ENCODE peak calls at places on chromosomes 16 and 17, in four cellular contexts. B, Z, J and E are unnamed samples.

GRCh38 chr17:4453821-4454591 is 20.3 kb downstream of the SPNS3 start:
- DNase-seq in Z (no peak), B (no peak), J (peak; percentile 57), E (no peak)

GRCh38 chr17:59357219-59357699 is 25.8 kb downstream of the YPEL2 start:
- DNase-seq in J (no peak), Z (no peak), B (no peak), E (no peak)

GRCh38 chr16:70747703-70748631 is 53.0 kb downstream of the VAC14 start:
- DNase-seq in J (no peak), Z (no peak), B (no peak), E (peak; percentile 73)

GRCh38 chr17:81287741-81288430 is 7.2 kb downstream of the SLC38A10 start:
- DNase-seq in J (no peak), Z (no peak), B (no peak), E (no peak)

GRCh38 chr17:8417806-8418205 is 17.9 kb upstream of the NDEL1 start:
- DNase-seq in B (no peak), Z (no peak), J (no peak), E (no peak)

GRCh38 chr17:16406742-16407674 is 8.4 kb upstream of the TRPV2 start:
- DNase-seq in J (no peak), B (no peak), Z (peak; percentile 68), E (no peak)

GRCh38 chr17:38815576-38816193 is 9.4 kb downstream of the CWC25 start:
- DNase-seq in B (no peak), Z (no peak), J (no peak), E (no peak)

GRCh38 chr16:70380205-70380918 is 33.7 kb downstream of the DDX19A start:
- DNase-seq in B (peak; percentile 57), Z (peak; percentile 47), J (peak; percentile 50), E (peak; percentile 39)

GRCh38 chr16:85555549-85556455 is 57.3 kb upstream of the GSE1 start:
- DNase-seq in B (peak; percentile 55), Z (peak; percentile 49), J (peak; percentile 78), E (no peak)

GRCh38 chr16:22098538-22099255 is 6.4 kb downstream of the VWA3A start:
- DNase-seq in J (peak; percentile 5), B (no peak), Z (no peak), E (peak; percentile 12)

GRCh38 chr17:82244413-82245140 is 15.7 kb downstream of the SLC16A3 start:
- DNase-seq in Z (no peak), J (peak; percentile 64), B (no peak), E (no peak)

GRCh38 chr17:43384476-43384862 is 14.3 kb upstream of the ARL4D start:
- DNase-seq in J (peak; percentile 61), Z (no peak), B (no peak), E (no peak)

GRCh38 chr17:79401704-79402075 is 209.2 kb downstream of the RBFOX3 start:
- DNase-seq in Z (no peak), B (no peak), J (no peak), E (no peak)
- H3K4me3 ChIP-seq in Z (no peak overlapping the region), B (no peak overlapping the region), J (no peak overlapping the region), E (no peak overlapping the region)

GRCh38 chr17:79809530-79810137 is 12.8 kb upstream of the CBX8 start:
- DNase-seq in B (peak; percentile 73), Z (no peak), J (no peak), E (no peak)

GRCh38 chr17:79810138-79811027 is 13.5 kb upstream of the CBX8 start:
- DNase-seq in B (peak; percentile 84), Z (peak; percentile 73), J (peak; percentile 85), E (no peak)

GRCh38 chr17:79806863-79807720 is 10.2 kb upstream of the CBX8 start:
- DNase-seq in J (no peak), B (no peak), Z (no peak), E (no peak)

GRCh38 chr17:79811036-79811887 is 14.4 kb upstream of the CBX8 start:
- DNase-seq in J (no peak), B (no peak), Z (no peak), E (no peak)

GRCh38 chr17:79808763-79809529 is 12.1 kb upstream of the CBX8 start:
- DNase-seq in Z (no peak), J (peak; percentile 62), B (peak; percentile 66), E (no peak)
- TF ChIP-seq CTCF in Z (peak; percentile 9), J (peak; percentile 42), B (peak; percentile 11), E (peak; percentile 49)

DNA sequence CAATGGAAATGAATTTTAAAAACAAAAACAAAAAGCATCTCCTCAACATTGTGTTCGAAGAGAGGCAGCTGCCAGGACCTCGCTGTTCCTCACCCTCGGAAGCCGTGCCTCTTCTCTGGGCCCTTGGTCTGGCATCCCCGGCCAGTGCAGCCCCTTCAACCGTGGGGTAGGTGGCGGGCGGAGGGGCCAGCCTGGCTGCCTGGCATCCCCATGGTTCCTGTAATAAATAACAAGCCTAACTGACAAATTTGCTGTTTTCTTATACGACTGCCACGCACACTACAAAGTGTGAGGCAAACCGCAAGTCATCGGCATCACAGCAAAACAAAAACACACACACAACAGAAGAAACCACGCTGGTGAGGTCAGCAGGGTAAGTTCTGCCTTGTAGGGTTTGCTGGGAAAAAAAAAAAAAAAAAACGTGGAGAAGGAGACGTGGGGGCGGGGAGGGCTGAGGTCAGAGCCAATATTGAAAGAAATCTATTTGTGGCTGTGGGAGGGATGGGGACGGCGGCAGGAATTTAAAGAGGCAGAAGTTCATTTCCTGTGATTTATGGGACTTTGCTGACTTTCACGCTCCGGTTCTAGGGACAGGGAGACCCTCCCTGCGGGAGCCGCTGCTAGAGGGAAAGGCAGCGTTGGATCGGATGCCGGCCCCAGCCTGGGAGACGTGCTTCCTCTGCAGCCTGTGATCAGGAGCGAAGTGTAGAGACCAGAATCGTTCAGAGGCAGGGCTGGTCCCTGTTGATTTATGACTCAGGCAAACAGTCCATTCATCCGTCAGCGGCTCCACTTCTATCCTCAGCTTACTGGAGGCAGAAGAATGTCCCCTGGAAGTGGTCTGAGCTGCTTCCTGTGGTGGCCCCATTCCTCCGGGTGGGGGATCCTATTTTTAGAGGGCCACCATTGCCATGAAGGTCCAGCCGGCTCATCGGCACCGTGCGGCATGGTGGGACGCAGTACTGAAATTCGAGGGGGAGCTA is 162.8 kb downstream of the FOXL1 start:
- DNase-seq in J (peak; percentile 9), B (no peak), Z (peak; percentile 54), E (peak; percentile 73)
- H3K4me3 ChIP-seq in J (no peak overlapping the region), B (peak overlapping the region; percentile 15), Z (peak overlapping the region; percentile 49), E (peak overlapping the region; percentile 46)

DNA sequence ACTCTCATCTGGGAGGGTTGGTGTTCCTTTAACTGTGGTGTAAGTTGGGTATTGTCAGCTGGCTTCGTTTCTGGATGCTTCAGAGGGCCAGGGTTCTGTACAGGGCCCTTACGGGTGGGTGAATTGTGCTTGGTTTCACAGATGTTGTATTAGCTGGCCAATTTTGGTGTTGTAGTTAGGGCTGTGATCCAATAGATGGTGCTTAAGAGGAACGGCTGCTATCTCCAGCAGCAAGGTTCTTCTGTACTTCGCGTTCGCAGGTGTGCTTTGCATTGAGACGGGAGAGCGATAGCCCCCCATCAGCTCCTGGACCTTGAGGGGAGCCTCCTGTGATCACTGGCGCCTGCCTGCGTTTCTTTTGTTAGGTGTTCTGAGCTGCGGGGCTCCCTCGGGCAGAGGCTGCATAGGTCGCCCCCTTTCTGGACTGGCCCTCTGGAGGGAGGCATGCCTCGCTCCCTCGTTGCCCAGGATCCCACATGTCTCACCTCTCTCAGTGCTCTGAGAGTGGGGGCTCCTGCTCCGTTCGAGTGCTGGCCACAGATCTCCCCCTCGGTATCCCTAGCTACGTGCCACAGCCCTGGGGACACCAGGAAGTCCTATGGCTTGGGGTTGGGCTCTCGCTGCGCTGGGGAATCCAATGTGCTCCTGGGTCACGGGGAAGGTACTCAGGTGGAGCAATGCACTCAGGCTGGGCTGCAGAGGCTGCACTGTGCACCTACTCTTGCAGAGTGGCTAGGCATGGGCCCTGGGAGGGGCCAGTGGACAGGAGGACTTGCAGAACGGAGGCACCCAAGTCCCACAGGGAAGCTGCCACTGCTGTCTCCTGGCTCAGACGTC is 844 bp upstream of the PRDM7 start:
- DNase-seq in Z (no peak), B (no peak), J (peak; percentile 19), E (no peak)
- TF ChIP-seq CTCF in Z (no peak), B (no peak), J (no peak), E (no peak)